ENCODE peak calls at places on chromosomes 6 and 20, in eight cellular contexts. I is left lung, B is mucosa of descending colon, D is colonic mucosa, P is cardiac muscle cell, J is transverse colon, O is HCT116, Q is endothelial cell of umbilical vein. X is an unnamed sample. For H3K36me3, the result is how much of the 10 kb centered on the place peaks cover.

GRCh38 chr20:48983423-48984400 is 62.2 kb downstream of the ARFGEF2 start:
- DNase-seq in I (no peak), B (no peak), D (no peak), P (peak), J (no peak), O (no peak), Q (peak), X (peak)

GRCh38 chr6:280775-281468 is 11.4 kb upstream of the DUSP22 start:
- DNase-seq in I (peak), B (no peak), D (no peak), P (no peak), J (no peak), O (no peak), Q (no peak), X (no peak)

GRCh38 chr20:45354423-45355208 is 6.4 kb upstream of the SDC4 start:
- DNase-seq in I (no peak), B (no peak), D (no peak), P (peak), J (no peak), O (no peak), Q (no peak), X (peak)

GRCh38 chr6:4355241-4355640 is 219.9 kb upstream of the ECI2 start:
- DNase-seq in I (no peak), B (no peak), D (no peak), P (peak), J (no peak), O (peak), Q (peak), X (peak)

GRCh38 chr6:161407581-161407980 is 133.7 kb upstream of the AGPAT4 start:
- DNase-seq in I (no peak), B (no peak), D (no peak), P (peak), J (no peak), O (no peak), Q (no peak), X (peak)

GRCh38 chr6:158191032-158191431 is 22.9 kb downstream of the GTF2H5 start:
- DNase-seq in I (no peak), B (no peak), D (no peak), P (no peak), J (no peak), O (no peak), Q (no peak), X (no peak)

GRCh38 chr20:635609-636338 is 17.2 kb downstream of the SRXN1 start:
- DNase-seq in I (no peak), B (no peak), D (no peak), P (no peak), J (no peak), O (no peak), Q (no peak), X (no peak)

GRCh38 chr6:47822856-47823554 is 41.2 kb downstream of the OPN5 start:
- DNase-seq in I (no peak), B (no peak), D (no peak), P (no peak), J (no peak), O (no peak), Q (no peak), X (no peak)

GRCh38 chr20:18663932-18664331 is 76.1 kb downstream of the DTD1 start:
- DNase-seq in I (no peak), B (no peak), D (no peak), P (no peak), J (no peak), O (no peak), Q (no peak), X (no peak)

GRCh38 chr6:17851001-17851719 is 136.3 kb downstream of the KIF13A start:
- DNase-seq in I (no peak), B (no peak), D (no peak), P (peak), J (no peak), O (no peak), Q (peak), X (no peak)

GRCh38 chr6:35213161-35213823 is 464 bp upstream of the SCUBE3 start:
- DNase-seq in I (no peak), B (no peak), D (no peak), P (no peak), J (no peak), O (no peak), Q (no peak), X (no peak)

DNA sequence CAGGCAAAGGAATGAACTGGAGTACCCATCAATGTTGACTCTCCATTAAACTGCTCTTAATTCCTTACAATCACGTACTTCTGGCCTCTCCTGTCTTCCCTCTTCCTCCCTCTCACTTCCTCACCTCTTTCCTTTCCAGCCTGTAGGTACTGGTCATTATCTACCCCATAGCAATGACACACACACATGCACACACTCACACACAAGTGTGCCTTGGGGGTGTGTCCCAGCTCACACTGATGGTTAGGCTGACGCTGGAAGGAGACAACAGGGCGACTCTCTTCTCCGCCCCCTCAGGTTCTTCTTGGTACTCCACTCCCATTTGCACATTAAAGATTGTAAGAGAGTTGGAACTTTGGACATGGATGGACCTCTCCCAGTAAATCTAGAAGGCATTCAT is 14.0 kb upstream of the SERPINB9 start:
- DNase-seq in I (no peak), B (no peak), D (peak), P (no peak), J (no peak), O (no peak), Q (no peak), X (no peak)
- TF ChIP-seq CTCF in I (no peak), B (no peak), D (no peak), P (no peak), J (peak), O (no peak), Q (no peak), X (peak)

GRCh38 chr6:32839356-32839755 is 817 bp upstream of the TAP2 start:
- DNase-seq in I (no peak), B (no peak), D (no peak), P (no peak), J (no peak), O (no peak), Q (no peak), X (no peak)

GRCh38 chr6:32837651-32838113 is 857 bp downstream of the TAP2 start:
- DNase-seq in I (no peak), B (no peak), D (no peak), P (peak), J (no peak), O (no peak), Q (no peak), X (no peak)

GRCh38 chr6:32835167-32835893 is 3.2 kb downstream of the TAP2 start:
- DNase-seq in I (no peak), B (no peak), D (no peak), P (no peak), J (no peak), O (no peak), Q (no peak), X (no peak)

GRCh38 chr6:32838114-32838958 is at the start of gene TAP2:
- DNase-seq in I (peak), B (peak), D (peak), P (peak), J (peak), O (peak), Q (peak), X (peak)

GRCh38 chr6:32836873-32837272 is 1.7 kb downstream of the TAP2 start:
- DNase-seq in I (no peak), B (no peak), D (no peak), P (no peak), J (no peak), O (no peak), Q (no peak), X (no peak)
- H3K36me3 ChIP-seq in I (half or more), B (under half), D (under half), P (under half), J (under half), O (under half), Q (under half), X (under half)

GRCh38 chr20:17205261-17205660 is 21.6 kb upstream of the PCSK2 start:
- DNase-seq in I (no peak), B (no peak), D (no peak), P (no peak), J (no peak), O (no peak), Q (no peak), X (no peak)

GRCh38 chr20:17197041-17197440 is 29.8 kb upstream of the PCSK2 start:
- DNase-seq in I (no peak), B (no peak), D (no peak), P (no peak), J (no peak), O (no peak), Q (no peak), X (no peak)

GRCh38 chr20:17202030-17202429 is 24.8 kb upstream of the PCSK2 start:
- DNase-seq in I (no peak), B (no peak), D (no peak), P (no peak), J (no peak), O (no peak), Q (no peak), X (no peak)

DNA sequence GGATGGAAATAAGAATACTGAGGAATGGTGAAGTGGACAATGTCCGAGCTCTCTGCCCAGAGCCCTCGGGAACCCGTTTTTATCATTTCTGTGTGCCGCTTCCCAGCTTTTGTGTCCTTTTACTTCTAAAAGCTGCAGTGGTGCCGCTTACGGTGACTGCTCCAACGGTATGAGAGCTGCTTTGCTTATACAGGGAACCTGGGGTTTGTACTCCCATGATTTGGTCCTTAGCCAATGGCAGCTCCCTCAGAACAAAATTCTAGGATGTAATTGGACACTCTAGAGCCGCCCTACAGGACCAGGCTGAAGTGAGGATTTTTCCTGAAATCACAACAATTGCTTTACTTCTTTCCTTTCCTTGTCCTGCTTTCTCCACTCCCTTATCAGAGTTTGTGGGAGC is 24.2 kb upstream of the PCSK2 start:
- DNase-seq in I (no peak), B (no peak), D (no peak), P (no peak), J (no peak), O (no peak), Q (no peak), X (no peak)
- TF ChIP-seq CTCF in I (no peak), B (no peak), D (no peak), P (no peak), J (no peak), O (no peak), Q (no peak), X (no peak)

DNA sequence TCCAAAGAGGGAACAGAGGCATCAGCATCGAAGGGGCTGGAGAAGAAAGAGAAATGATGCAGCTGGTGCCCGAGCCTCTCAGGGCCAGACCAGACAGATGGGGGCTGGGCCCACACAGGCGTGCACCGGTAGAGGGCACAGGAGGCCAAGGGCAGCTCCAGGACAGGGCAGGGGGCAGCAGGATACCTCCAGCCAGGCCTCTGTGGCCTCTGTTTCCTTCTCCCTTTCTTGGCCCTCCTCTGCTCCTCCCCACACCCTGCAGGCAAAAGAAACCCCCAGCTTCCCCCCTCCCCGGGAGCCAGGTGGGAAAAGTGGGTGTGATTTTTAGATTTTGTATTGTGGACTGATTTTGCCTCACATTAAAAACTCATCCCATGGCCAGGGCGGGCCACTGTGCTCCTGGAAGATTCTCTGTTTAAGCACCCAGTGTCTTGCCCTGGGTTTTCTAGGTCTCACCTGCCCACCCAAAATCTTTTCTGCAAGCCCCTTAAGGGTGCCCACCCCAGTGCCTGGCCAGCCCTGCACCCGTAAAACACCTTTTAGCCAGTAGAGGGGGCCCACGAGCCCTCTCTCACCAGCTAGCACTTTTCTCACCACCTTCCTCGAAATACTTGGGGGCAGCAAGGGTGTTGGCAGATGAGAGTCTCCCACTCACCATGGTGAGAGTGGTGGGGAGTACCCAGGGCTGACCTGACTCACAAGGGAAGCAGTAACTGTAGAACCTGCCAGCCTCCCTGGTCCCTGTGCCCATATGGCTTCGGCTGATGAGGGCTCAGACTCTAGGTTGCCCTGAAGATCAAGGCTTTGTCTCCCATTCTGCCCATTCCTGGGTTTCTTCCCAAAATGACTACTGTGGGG is 35.7 kb upstream of the ID1 start:
- DNase-seq in I (no peak), B (no peak), D (peak), P (peak), J (peak), O (no peak), Q (peak), X (no peak)
- H3K36me3 ChIP-seq in I (half or more), B (under half), D (under half), P (under half), J (under half), O (under half), Q (under half), X (under half)

DNA sequence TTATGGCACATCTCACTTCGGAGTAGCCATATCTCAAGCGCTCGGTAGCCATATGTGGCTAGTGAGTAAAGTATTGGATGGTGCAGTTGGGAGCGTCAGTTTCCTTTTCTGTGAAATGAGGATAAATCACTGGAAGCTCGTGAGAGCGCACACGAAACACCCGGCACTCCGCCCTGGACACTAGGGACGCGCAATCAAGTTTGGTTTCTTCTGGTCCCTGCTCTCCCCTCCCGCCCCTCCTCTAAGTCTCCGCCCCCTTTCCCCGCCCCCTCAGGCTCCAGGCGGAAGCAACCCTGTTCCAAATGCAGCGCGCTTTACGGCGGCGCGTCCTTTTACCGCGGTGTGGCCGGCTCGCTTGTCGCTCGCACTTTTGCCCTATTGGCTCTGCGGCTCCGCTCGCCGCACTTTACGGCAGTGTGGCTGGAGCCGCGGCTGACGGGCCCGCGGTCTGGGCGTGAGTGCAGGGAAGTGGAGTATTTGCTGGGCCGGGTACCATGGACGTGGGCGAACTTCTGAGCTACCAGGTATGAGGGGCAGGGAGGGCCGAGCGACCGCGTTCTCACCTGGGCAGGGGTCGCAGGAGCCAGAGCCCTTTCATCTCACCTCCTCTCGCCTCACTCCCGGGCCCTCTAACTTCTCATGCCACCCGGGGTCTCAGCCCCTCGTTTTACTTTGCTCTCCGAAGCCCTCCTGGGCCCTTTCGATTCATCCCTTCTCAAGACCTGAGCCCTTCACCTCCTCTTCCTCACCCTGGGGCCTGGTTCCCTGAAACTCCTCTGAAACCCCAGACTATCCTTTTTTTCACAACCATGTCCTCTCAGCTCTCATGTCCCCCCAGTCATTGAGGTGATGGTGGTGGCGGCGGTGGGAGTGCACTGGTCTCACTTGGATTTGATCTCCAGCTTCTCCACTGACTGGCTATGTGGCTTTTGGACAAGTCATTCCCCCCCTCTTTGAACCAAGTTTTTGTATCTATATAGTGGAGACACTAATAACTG is at the start of gene CTNNBL1:
- DNase-seq in I (peak), B (peak), D (peak), P (peak), J (peak), O (peak), Q (peak), X (peak)
- TF ChIP-seq CTCF in I (no peak), B (no peak), D (no peak), P (no peak), J (no peak), O (no peak), Q (no peak), X (no peak)

DNA sequence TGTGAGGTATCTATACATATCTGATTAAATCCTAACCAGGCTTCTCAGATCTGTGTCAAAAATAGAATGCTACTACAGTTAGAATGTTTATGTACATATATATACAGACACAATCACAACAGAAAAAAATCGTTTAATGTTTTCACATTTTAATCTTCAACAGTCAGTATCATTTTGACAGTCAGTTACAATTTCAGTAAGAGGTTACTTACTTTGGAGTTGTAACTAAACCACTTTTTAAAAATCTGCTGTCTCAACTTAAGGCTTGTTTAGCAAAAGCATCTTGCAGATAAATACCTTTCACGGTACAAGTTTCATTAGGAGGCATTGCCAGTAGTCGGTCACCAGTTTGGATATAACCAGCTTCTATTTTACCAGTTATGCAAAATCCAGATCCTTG is 32.3 kb upstream of the ALDH8A1 start:
- DNase-seq in I (no peak), B (no peak), D (no peak), P (no peak), J (no peak), O (no peak), Q (no peak), X (no peak)
- H3K36me3 ChIP-seq in I (half or more), B (under half), D (under half), P (under half), J (under half), O (under half), Q (under half), X (under half)

DNA sequence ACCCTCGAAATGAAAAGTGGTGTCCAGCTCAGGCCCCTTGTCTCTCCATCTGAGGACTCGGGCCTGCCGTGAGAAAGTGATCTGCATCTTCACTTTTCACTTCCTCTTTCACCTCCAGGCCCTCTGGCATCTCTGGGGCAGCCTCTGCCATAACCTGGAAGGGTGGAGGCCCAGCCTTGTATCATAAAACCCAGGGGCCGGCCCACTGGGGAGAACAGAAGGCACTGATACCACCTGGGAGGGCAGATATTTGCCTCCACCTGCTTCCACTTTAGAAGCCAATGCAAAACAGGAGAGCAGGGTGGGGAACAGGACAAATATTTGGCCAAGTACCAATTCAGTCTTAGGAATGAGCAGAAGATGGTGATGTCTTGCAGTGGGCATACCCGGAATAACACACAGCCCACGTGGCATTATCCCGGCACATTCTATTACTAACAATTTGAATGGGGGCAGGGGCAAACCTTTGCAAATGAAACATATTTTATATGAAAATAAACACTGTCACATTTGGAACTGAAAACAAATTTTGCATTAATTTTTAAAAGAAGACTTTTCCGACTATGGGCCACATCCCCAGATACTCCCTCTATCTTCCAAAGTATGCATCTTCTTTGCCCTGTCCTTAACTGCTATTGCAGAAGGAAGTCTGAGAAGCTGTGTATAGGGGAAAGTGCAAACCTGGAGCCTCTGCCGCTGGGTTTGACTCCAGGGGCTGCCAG is 69.2 kb upstream of the TBC1D7 start:
- DNase-seq in I (no peak), B (peak), D (peak), P (no peak), J (peak), O (no peak), Q (no peak), X (no peak)
- TF ChIP-seq CTCF in I (no peak), B (no peak), D (no peak), P (no peak), J (peak), O (no peak), Q (no peak), X (no peak)